ENCODE peak calls at places on chromosomes 5 and 9, in four cellular contexts. One of them, this sample, is unnamed.

GRCh38 chr5:88602584-88602983 is 280.4 kb downstream of the MEF2C start:
- DNase-seq in H1: peak
- DNase-seq in IMR-90: no peak
- DNase-seq in K562: peak
- DNase-seq in this sample: no peak

GRCh38 chr5:133050500-133050899 is 1.3 kb upstream of the HSPA4 start:
- DNase-seq in K562: no peak
- DNase-seq in IMR-90: no peak
- DNase-seq in H1: no peak
- DNase-seq in this sample: no peak

GRCh38 chr5:172687983-172688734 is 47.1 kb downstream of the NEURL1B start:
- DNase-seq in IMR-90: no peak
- DNase-seq in K562: no peak
- DNase-seq in H1: no peak
- DNase-seq in this sample: no peak

GRCh38 chr5:37552770-37553719 is 173.9 kb downstream of the WDR70 start:
- DNase-seq in IMR-90: peak
- DNase-seq in K562: peak
- DNase-seq in H1: no peak
- DNase-seq in this sample: no peak

GRCh38 chr9:72150172-72150571 is 932 bp downstream of the GDA start:
- DNase-seq in IMR-90: no peak
- DNase-seq in H1: no peak
- DNase-seq in K562: no peak
- DNase-seq in this sample: no peak

GRCh38 chr9:86464242-86464641 is 110.0 kb upstream of the TUT7 start:
- DNase-seq in H1: no peak
- DNase-seq in IMR-90: no peak
- DNase-seq in K562: no peak
- DNase-seq in this sample: no peak

GRCh38 chr9:75892168-75892901 is 1.9 kb downstream of the PCSK5 start:
- DNase-seq in H1: peak
- DNase-seq in IMR-90: no peak
- DNase-seq in K562: no peak
- DNase-seq in this sample: no peak

GRCh38 chr9:81303658-81304057 is 385.7 kb downstream of the TLE1 start:
- DNase-seq in H1: no peak
- DNase-seq in IMR-90: no peak
- DNase-seq in K562: no peak
- DNase-seq in this sample: no peak

GRCh38 chr9:92033307-92033706 is 81.9 kb downstream of the SPTLC1 start:
- DNase-seq in K562: no peak
- DNase-seq in IMR-90: no peak
- DNase-seq in H1: no peak
- DNase-seq in this sample: no peak

GRCh38 chr9:92036411-92036746 is 78.8 kb downstream of the SPTLC1 start:
- DNase-seq in H1: no peak
- DNase-seq in IMR-90: no peak
- DNase-seq in K562: no peak
- DNase-seq in this sample: no peak

GRCh38 chr9:92033991-92034390 is 81.2 kb downstream of the SPTLC1 start:
- DNase-seq in H1: no peak
- DNase-seq in K562: no peak
- DNase-seq in IMR-90: no peak
- DNase-seq in this sample: no peak

GRCh38 chr9:92035146-92035545 is 80.1 kb downstream of the SPTLC1 start:
- DNase-seq in K562: no peak
- DNase-seq in H1: no peak
- DNase-seq in IMR-90: peak
- DNase-seq in this sample: no peak

DNA sequence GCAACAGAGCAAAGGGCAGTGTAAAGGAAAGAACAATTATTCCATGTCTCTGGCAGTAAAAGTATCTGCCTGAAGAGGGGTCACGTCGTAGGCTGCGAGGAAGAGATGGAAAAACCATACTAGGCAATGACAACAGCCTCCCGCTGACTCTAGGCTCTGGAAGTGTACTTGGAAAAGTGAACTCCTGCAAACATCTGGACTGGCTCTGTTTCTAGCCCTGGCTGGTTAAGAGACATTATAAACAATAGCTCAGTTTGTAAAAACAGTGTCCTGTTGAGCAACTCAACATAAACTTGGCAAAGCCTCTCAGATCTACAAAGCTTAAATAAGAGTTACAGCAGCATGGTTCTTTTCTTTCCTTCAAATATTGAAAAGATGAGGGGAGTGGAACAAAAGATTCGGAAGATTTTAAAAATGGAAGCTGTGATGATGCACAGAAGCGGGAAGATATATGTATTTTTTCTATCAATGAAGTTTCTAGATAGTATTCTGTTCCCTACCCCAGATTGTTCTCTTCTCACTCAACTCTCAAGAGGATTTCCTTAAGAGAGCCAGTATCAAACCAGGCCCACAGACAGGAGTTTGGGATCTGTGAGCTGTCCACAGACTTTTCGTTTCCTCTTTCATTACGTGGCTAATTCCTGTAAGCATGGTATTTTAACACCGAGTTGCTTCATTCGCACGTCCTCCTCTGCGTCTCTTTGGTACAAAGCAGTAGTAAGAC is 79.4 kb downstream of the SPTLC1 start:
- DNase-seq in H1: no peak
- DNase-seq in IMR-90: peak
- DNase-seq in K562: no peak
- DNase-seq in this sample: no peak
- TF ChIP-seq CHD1 in H1: no peak
- TF ChIP-seq CHD1 in IMR-90: no peak
- TF ChIP-seq CHD1 in K562: no peak
- TF ChIP-seq CHD1 in this sample: no peak

GRCh38 chr9:627571-627970 is 213.9 kb upstream of the DMRT1 start:
- DNase-seq in K562: no peak
- DNase-seq in IMR-90: peak
- DNase-seq in H1: no peak
- DNase-seq in this sample: no peak

GRCh38 chr9:624935-625505 is 216.5 kb upstream of the DMRT1 start:
- DNase-seq in H1: no peak
- DNase-seq in K562: no peak
- DNase-seq in IMR-90: no peak
- DNase-seq in this sample: no peak

GRCh38 chr9:629136-629535 is 212.4 kb upstream of the DMRT1 start:
- DNase-seq in H1: no peak
- DNase-seq in IMR-90: peak
- DNase-seq in K562: no peak
- DNase-seq in this sample: no peak

GRCh38 chr9:630817-631216 is 210.7 kb upstream of the DMRT1 start:
- DNase-seq in H1: no peak
- DNase-seq in K562: no peak
- DNase-seq in IMR-90: peak
- DNase-seq in this sample: no peak

DNA sequence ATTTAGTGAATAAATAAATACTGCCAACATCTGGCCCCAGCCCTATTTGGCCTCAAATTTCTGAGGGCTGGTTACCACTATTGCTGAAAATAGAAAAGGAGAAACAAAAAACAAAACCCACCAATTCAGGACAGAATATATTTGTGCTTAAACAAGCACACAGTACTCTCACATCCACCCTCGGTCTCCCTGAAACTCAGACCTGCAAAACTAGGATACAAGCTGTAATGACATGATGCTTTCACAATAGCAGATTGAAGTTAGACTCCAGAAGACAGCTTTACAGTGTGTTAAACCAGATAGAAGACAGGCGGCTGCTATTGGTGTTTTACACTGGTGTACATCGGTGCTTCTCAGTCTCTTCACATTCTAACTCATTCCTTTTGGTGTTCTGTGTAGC is 214.9 kb upstream of the DMRT1 start:
- DNase-seq in K562: no peak
- DNase-seq in H1: no peak
- DNase-seq in IMR-90: no peak
- DNase-seq in this sample: no peak
- TF ChIP-seq CHD1 in K562: no peak
- TF ChIP-seq CHD1 in H1: no peak
- TF ChIP-seq CHD1 in IMR-90: no peak
- TF ChIP-seq CHD1 in this sample: no peak

GRCh38 chr5:135386096-135386495 is 12.9 kb downstream of the MACROH2A1 start:
- DNase-seq in H1: no peak
- DNase-seq in IMR-90: peak
- DNase-seq in K562: no peak
- DNase-seq in this sample: no peak
- TF ChIP-seq CHD1 in H1: no peak
- TF ChIP-seq CHD1 in IMR-90: no peak
- TF ChIP-seq CHD1 in K562: no peak
- TF ChIP-seq CHD1 in this sample: no peak

GRCh38 chr5:98339141-98339848 is 434.2 kb upstream of the RGMB start:
- DNase-seq in IMR-90: no peak
- DNase-seq in H1: no peak
- DNase-seq in K562: no peak
- DNase-seq in this sample: no peak

GRCh38 chr5:98341711-98342042 is 431.8 kb upstream of the RGMB start:
- DNase-seq in IMR-90: peak
- DNase-seq in K562: no peak
- DNase-seq in H1: no peak
- DNase-seq in this sample: no peak

GRCh38 chr5:98341038-98341710 is 432.3 kb upstream of the RGMB start:
- DNase-seq in IMR-90: peak
- DNase-seq in H1: no peak
- DNase-seq in K562: no peak
- DNase-seq in this sample: no peak
- TF ChIP-seq CHD1 in IMR-90: no peak
- TF ChIP-seq CHD1 in H1: no peak
- TF ChIP-seq CHD1 in K562: no peak
- TF ChIP-seq CHD1 in this sample: no peak

DNA sequence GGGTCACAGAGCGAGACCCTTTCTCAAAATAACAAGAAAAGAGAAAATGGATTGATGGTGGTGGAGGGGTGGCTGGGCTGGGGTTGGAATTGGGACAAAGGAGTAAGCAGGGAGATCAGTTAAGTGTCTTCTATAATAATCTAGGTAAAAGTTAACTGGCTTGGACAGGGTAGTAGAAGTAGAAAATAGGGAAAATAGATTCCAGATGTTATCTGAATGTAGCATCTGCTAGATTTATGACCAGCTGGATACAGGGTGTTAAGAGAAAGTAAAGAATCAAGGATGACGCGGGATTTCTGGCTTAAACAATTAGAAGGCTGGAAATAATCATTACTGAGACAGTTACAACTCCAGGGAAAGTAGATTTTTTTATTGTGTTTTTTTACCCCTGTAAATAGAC is 13.0 kb downstream of the PPP6C start:
- DNase-seq in H1: no peak
- DNase-seq in K562: peak
- DNase-seq in IMR-90: no peak
- DNase-seq in this sample: no peak
- TF ChIP-seq CHD1 in H1: no peak
- TF ChIP-seq CHD1 in K562: no peak
- TF ChIP-seq CHD1 in IMR-90: no peak
- TF ChIP-seq CHD1 in this sample: no peak

DNA sequence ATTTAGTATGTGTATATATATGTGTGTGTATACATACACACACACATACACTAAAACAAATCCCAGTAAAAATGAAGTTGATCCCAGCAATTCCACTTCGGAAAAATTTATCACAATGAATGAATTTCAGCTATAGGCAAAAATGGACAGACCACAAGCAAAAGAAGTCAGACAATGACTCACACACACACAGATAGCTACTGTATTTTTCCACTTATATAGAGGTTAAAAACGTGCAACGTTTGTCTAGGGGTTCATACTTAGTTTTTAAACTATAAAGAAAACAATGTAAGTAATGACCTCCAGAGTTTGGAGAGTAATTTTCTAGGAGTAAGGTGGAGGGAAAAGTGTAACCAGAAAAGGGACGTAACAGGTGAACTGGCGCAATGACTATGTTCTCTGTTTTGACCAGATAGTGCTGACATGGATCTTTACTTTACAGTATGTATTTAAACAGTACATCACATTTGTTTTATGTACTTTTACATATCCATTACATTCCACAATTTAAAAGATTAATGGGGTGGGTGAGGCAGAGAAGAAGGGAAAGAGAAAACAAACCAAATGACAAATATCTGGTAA is 51.1 kb downstream of the FNIP1 start:
- DNase-seq in H1: no peak
- DNase-seq in IMR-90: peak
- DNase-seq in K562: peak
- DNase-seq in this sample: no peak
- TF ChIP-seq CHD1 in H1: no peak
- TF ChIP-seq CHD1 in IMR-90: no peak
- TF ChIP-seq CHD1 in K562: no peak
- TF ChIP-seq CHD1 in this sample: no peak